ENCODE peak calls at places on chromosomes 3 and 15, in eight cellular contexts. F, Q, S, L, J, H, O and C are unnamed samples.

GRCh38 chr3:127419140-127419539 is 131.3 kb upstream of the PRR20G start:
- DNase-seq in F (no peak), Q (no peak), S (no peak), L (no peak), J (no peak), H (no peak), O (no peak), C (no peak)

GRCh38 chr3:185976100-185976499 is 38.3 kb upstream of the TRA2B start:
- DNase-seq in F (no peak), Q (no peak), S (no peak), L (no peak), J (no peak), H (no peak), O (no peak), C (no peak)

GRCh38 chr3:188554404-188554803 is 400.4 kb downstream of the LPP start:
- DNase-seq in F (no peak), Q (no peak), S (no peak), L (no peak), J (no peak), H (no peak), O (no peak), C (no peak)

GRCh38 chr3:130814691-130815472 is 68.3 kb upstream of the PIK3R4 start:
- DNase-seq in F (no peak), Q (no peak), S (no peak), L (no peak), J (no peak), H (no peak), O (no peak), C (no peak)

GRCh38 chr3:127839099-127839498 is 16.8 kb upstream of the MGLL start:
- DNase-seq in F (no peak), Q (no peak), S (no peak), L (no peak), J (no peak), H (no peak), O (no peak), C (no peak)

GRCh38 chr3:107421170-107421792 is 44.0 kb downstream of the CCDC54 start:
- DNase-seq in F (peak), Q (no peak), S (peak), L (peak), J (peak), H (peak), O (no peak), C (peak)

GRCh38 chr3:56980798-56981390 is 79.6 kb upstream of the SPATA12 start:
- DNase-seq in F (no peak), Q (no peak), S (peak), L (peak), J (no peak), H (no peak), O (no peak), C (no peak)

GRCh38 chr3:194384569-194385001 is 14.5 kb downstream of the GP5 start:
- DNase-seq in F (no peak), Q (no peak), S (no peak), L (no peak), J (no peak), H (no peak), O (no peak), C (no peak)

GRCh38 chr15:99999282-100000070 is 266.2 kb upstream of the LYSMD4 start:
- DNase-seq in F (no peak), Q (no peak), S (no peak), L (no peak), J (no peak), H (no peak), O (no peak), C (no peak)

GRCh38 chr3:189389346-189389745 is 217.6 kb downstream of the TPRG1 start:
- DNase-seq in F (no peak), Q (no peak), S (no peak), L (no peak), J (no peak), H (no peak), O (no peak), C (no peak)

GRCh38 chr15:55990986-55991385 is 2.4 kb downstream of the NEDD4 start:
- DNase-seq in F (no peak), Q (no peak), S (no peak), L (no peak), J (no peak), H (no peak), O (no peak), C (no peak)

GRCh38 chr3:67715911-67716310 is 61.5 kb upstream of the SUCLG2 start:
- DNase-seq in F (no peak), Q (no peak), S (no peak), L (no peak), J (no peak), H (no peak), O (no peak), C (no peak)

GRCh38 chr3:9750556-9751411 is 1.0 kb downstream of the OGG1 start:
- DNase-seq in F (peak), Q (no peak), S (no peak), L (no peak), J (no peak), H (peak), O (no peak), C (no peak)

GRCh38 chr3:12186046-12186445 is 27.3 kb upstream of the TIMP4 start:
- DNase-seq in F (no peak), Q (no peak), S (no peak), L (no peak), J (no peak), H (no peak), O (no peak), C (no peak)

GRCh38 chr3:72334681-72335457 is 513.4 kb downstream of the SHQ1 start:
- DNase-seq in F (no peak), Q (no peak), S (no peak), L (no peak), J (peak), H (no peak), O (no peak), C (no peak)

GRCh38 chr15:93044301-93045190 is 44.5 kb downstream of the RGMA start:
- DNase-seq in F (no peak), Q (no peak), S (no peak), L (no peak), J (no peak), H (no peak), O (no peak), C (no peak)

GRCh38 chr3:32109256-32109655 is 2.8 kb downstream of the GPD1L start:
- DNase-seq in F (no peak), Q (no peak), S (peak), L (no peak), J (peak), H (no peak), O (no peak), C (no peak)

GRCh38 chr3:113832477-113833164 is 6.0 kb upstream of the GRAMD1C start:
- DNase-seq in F (peak), Q (no peak), S (no peak), L (no peak), J (no peak), H (no peak), O (peak), C (no peak)

GRCh38 chr3:108180214-108180613 is 42.0 kb downstream of the IFT57 start:
- DNase-seq in F (no peak), Q (no peak), S (no peak), L (no peak), J (no peak), H (no peak), O (no peak), C (no peak)

GRCh38 chr3:151434151-151434890 is 26.5 kb downstream of the IGSF10 start:
- DNase-seq in F (no peak), Q (no peak), S (no peak), L (no peak), J (no peak), H (no peak), O (no peak), C (no peak)

GRCh38 chr3:131036986-131037385 is 10.3 kb downstream of the NEK11 start:
- DNase-seq in F (no peak), Q (no peak), S (no peak), L (no peak), J (no peak), H (no peak), O (no peak), C (no peak)

GRCh38 chr3:7658294-7658693 is 797.4 kb downstream of the GRM7 start:
- DNase-seq in F (no peak), Q (no peak), S (no peak), L (no peak), J (no peak), H (no peak), O (no peak), C (no peak)

GRCh38 chr3:134675726-134676252 is 25.0 kb upstream of the KY start:
- DNase-seq in F (no peak), Q (no peak), S (no peak), L (no peak), J (no peak), H (no peak), O (no peak), C (no peak)

GRCh38 chr3:42654331-42655201 is 1.1 kb downstream of the ZBTB47 start:
- DNase-seq in F (peak), Q (peak), S (peak), L (no peak), J (peak), H (peak), O (no peak), C (no peak)
- TF ChIP-seq POLR2AphosphoS5 in F (no peak), Q (no peak), S (no peak), L (no peak), J (no peak), H (peak), O (no peak), C (no peak)

GRCh38 chr3:129745253-129745652 is 138.8 kb upstream of the PLXND1 start:
- DNase-seq in F (no peak), Q (no peak), S (no peak), L (no peak), J (no peak), H (no peak), O (no peak), C (no peak)
- H3K9ac ChIP-seq in F (no peak), Q (no peak), S (no peak), L (no peak), J (no peak), H (no peak), O (no peak), C (no peak)

DNA sequence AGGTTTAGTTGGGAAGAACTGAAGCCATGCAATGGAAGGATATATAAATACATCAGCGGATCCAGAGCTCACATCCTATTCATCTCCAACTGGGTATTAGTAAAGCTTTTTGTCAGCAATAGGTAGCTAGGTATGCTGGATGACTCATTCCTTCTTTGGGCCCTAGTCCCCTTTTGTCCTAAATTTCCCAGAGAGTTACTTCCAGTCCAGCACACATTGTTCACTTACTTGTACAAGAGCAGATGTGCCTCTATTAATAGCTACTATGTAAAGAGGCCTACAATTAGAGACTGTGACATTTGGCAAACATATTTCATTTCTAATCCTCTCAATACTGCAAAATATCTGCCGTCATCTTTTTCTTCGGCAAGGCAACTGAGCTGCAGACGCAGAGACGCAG is 1.7 kb upstream of the SLC4A7 start:
- DNase-seq in F (no peak), Q (no peak), S (no peak), L (no peak), J (no peak), H (no peak), O (no peak), C (no peak)
- TF ChIP-seq POLR2AphosphoS5 in F (no peak), Q (no peak), S (no peak), L (no peak), J (no peak), H (no peak), O (no peak), C (no peak)

GRCh38 chr3:146277953-146278631 is 27.2 kb upstream of the PLSCR4 start:
- DNase-seq in F (peak), Q (no peak), S (peak), L (no peak), J (no peak), H (no peak), O (no peak), C (no peak)

GRCh38 chr3:146275476-146275875 is 24.6 kb upstream of the PLSCR4 start:
- DNase-seq in F (no peak), Q (no peak), S (no peak), L (no peak), J (no peak), H (no peak), O (no peak), C (no peak)

GRCh38 chr3:146271180-146271579 is 20.3 kb upstream of the PLSCR4 start:
- DNase-seq in F (no peak), Q (no peak), S (no peak), L (no peak), J (no peak), H (no peak), O (no peak), C (no peak)

GRCh38 chr3:146273721-146274407 is 23.0 kb upstream of the PLSCR4 start:
- DNase-seq in F (no peak), Q (no peak), S (peak), L (no peak), J (no peak), H (no peak), O (no peak), C (no peak)

GRCh38 chr3:146274833-146275232 is 23.9 kb upstream of the PLSCR4 start:
- DNase-seq in F (no peak), Q (no peak), S (peak), L (no peak), J (no peak), H (no peak), O (no peak), C (no peak)
- H3K9ac ChIP-seq in F (no peak), Q (no peak), S (peak), L (no peak), J (no peak), H (no peak), O (no peak), C (no peak)

DNA sequence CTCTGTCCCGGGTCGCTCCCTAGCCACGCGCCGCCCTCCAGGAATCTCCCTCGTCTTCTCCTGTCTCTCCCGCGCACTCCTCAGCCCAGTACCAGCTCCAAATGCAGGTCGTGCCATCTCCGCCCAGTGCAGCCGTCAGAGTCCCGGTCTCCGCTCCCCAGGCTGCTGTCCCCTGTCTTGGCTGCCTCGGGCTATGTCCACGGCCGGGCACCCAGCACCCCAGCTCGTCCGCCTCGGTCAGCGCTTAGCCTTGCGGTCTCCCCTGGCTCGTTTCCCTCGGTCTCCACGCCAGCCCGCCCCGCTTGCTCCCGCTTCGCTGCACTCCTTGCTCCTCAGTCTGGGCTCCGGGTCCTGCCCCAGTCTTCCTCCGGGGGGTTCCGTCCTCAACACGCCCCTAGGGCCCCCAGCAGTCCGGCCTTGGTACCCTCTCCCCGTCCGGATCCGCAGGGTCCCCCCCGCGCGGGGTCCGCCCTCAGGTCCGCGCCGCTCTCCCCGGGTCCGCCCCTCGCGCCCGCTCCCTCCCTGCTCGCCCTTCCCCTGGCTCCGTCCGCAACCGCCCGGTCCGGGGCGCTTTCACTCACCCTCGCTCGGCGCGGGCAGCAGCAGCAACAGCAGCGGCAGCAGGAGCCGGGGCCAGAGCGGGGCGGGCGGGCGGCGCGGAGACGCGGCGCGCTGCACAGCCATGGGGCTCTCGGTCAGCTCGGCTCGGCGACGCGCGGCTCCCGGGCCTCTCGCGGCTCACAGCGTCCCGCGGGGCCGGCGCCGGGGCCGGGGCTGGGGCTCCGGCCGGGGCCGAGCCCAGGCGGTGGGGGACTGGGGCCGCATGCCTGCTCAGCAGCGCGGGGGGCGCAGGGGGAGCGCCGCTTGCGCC is 462 bp downstream of the IGDCC3 start:
- DNase-seq in F (no peak), Q (no peak), S (peak), L (no peak), J (peak), H (no peak), O (no peak), C (no peak)
- TF ChIP-seq POLR2AphosphoS5 in F (no peak), Q (no peak), S (no peak), L (no peak), J (no peak), H (no peak), O (no peak), C (no peak)

DNA sequence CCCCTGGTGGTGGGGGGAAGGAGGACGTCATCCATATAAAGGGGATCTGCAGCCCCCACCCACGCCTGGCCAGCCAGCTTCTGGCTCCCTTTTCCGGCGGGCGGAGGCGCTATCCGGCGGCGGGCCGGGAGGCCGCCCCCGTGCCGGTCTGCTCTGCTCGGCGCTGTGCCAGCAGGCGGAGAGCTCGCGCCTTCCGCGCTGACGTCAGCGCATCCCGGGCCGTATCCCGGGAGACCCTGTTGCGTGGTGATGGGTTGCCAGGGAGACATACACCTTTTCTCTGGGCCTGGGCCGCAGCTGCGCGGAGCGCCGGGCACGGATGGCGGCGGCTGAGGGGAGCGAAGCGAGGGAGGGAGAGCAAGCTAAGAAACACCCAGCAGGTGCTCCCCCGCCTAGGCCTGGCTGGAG is 1.1 kb downstream of the FAM131A start:
- DNase-seq in F (no peak), Q (peak), S (peak), L (no peak), J (peak), H (no peak), O (no peak), C (no peak)
- H3K9ac ChIP-seq in F (no peak), Q (peak), S (peak), L (no peak), J (peak), H (peak), O (no peak), C (no peak)